ENCODE peak calls at places on chromosomes 7 and 10, in six cellular contexts. One of them, this sample, is unnamed.

GRCh38 chr7:100483728-100484635 is at the start of gene NYAP1:
- DNase-seq in activated CD4-positive, alpha-beta T cell treated with anti-CD3 and anti-CD28 coated beads, Interleukin-2, amount 50 U/mL, for 48 hours: peak
- DNase-seq in pancreas: peak
- DNase-seq in stomach: peak
- DNase-seq in endothelial cell of umbilical vein: peak
- DNase-seq in natural killer cell: no peak
- DNase-seq in this sample: no peak

GRCh38 chr10:76302936-76303656 is 871.7 kb downstream of the LRMDA start:
- DNase-seq in activated CD4-positive, alpha-beta T cell treated with anti-CD3 and anti-CD28 coated beads, Interleukin-2, amount 50 U/mL, for 48 hours: no peak
- DNase-seq in pancreas: no peak
- DNase-seq in stomach: no peak
- DNase-seq in endothelial cell of umbilical vein: peak
- DNase-seq in natural killer cell: no peak
- DNase-seq in this sample: no peak

GRCh38 chr10:71971311-71971731 is 7.1 kb downstream of the CHST3 start:
- DNase-seq in activated CD4-positive, alpha-beta T cell treated with anti-CD3 and anti-CD28 coated beads, Interleukin-2, amount 50 U/mL, for 48 hours: no peak
- DNase-seq in pancreas: no peak
- DNase-seq in stomach: no peak
- DNase-seq in endothelial cell of umbilical vein: no peak
- DNase-seq in natural killer cell: no peak
- DNase-seq in this sample: no peak

GRCh38 chr7:81676813-81677212 is 93.0 kb downstream of the HGF start:
- DNase-seq in activated CD4-positive, alpha-beta T cell treated with anti-CD3 and anti-CD28 coated beads, Interleukin-2, amount 50 U/mL, for 48 hours: no peak
- DNase-seq in pancreas: no peak
- DNase-seq in stomach: no peak
- DNase-seq in endothelial cell of umbilical vein: no peak
- DNase-seq in natural killer cell: no peak
- DNase-seq in this sample: no peak

GRCh38 chr10:67045404-67045803 is 119.6 kb downstream of the LRRTM3 start:
- DNase-seq in activated CD4-positive, alpha-beta T cell treated with anti-CD3 and anti-CD28 coated beads, Interleukin-2, amount 50 U/mL, for 48 hours: no peak
- DNase-seq in pancreas: peak
- DNase-seq in stomach: no peak
- DNase-seq in endothelial cell of umbilical vein: no peak
- DNase-seq in natural killer cell: no peak
- DNase-seq in this sample: no peak

GRCh38 chr10:49602380-49603023 is 7.6 kb upstream of the SLC18A3 start:
- DNase-seq in activated CD4-positive, alpha-beta T cell treated with anti-CD3 and anti-CD28 coated beads, Interleukin-2, amount 50 U/mL, for 48 hours: no peak
- DNase-seq in pancreas: no peak
- DNase-seq in stomach: no peak
- DNase-seq in endothelial cell of umbilical vein: no peak
- DNase-seq in natural killer cell: no peak
- DNase-seq in this sample: no peak

GRCh38 chr10:79090134-79090803 is 21.5 kb downstream of the ZMIZ1 start:
- DNase-seq in activated CD4-positive, alpha-beta T cell treated with anti-CD3 and anti-CD28 coated beads, Interleukin-2, amount 50 U/mL, for 48 hours: no peak
- DNase-seq in pancreas: no peak
- DNase-seq in stomach: no peak
- DNase-seq in endothelial cell of umbilical vein: peak
- DNase-seq in natural killer cell: no peak
- DNase-seq in this sample: no peak

GRCh38 chr7:2720024-2720423 is 32.0 kb downstream of the AMZ1 start:
- DNase-seq in activated CD4-positive, alpha-beta T cell treated with anti-CD3 and anti-CD28 coated beads, Interleukin-2, amount 50 U/mL, for 48 hours: peak
- DNase-seq in pancreas: no peak
- DNase-seq in stomach: no peak
- DNase-seq in endothelial cell of umbilical vein: no peak
- DNase-seq in natural killer cell: no peak
- DNase-seq in this sample: no peak

GRCh38 chr10:70132098-70133029 is at the start of gene AIFM2:
- DNase-seq in activated CD4-positive, alpha-beta T cell treated with anti-CD3 and anti-CD28 coated beads, Interleukin-2, amount 50 U/mL, for 48 hours: peak
- DNase-seq in pancreas: peak
- DNase-seq in stomach: peak
- DNase-seq in endothelial cell of umbilical vein: peak
- DNase-seq in natural killer cell: peak
- DNase-seq in this sample: peak

GRCh38 chr7:23261843-23262452 is 15.4 kb downstream of the GPNMB start:
- DNase-seq in activated CD4-positive, alpha-beta T cell treated with anti-CD3 and anti-CD28 coated beads, Interleukin-2, amount 50 U/mL, for 48 hours: peak
- DNase-seq in pancreas: peak
- DNase-seq in stomach: peak
- DNase-seq in endothelial cell of umbilical vein: peak
- DNase-seq in natural killer cell: no peak
- DNase-seq in this sample: no peak

GRCh38 chr10:11176746-11177145 is 159.1 kb downstream of the CELF2 start:
- DNase-seq in activated CD4-positive, alpha-beta T cell treated with anti-CD3 and anti-CD28 coated beads, Interleukin-2, amount 50 U/mL, for 48 hours: peak
- DNase-seq in pancreas: no peak
- DNase-seq in stomach: no peak
- DNase-seq in endothelial cell of umbilical vein: no peak
- DNase-seq in natural killer cell: no peak
- DNase-seq in this sample: no peak

GRCh38 chr10:95987685-95988426 is 55.5 kb upstream of the CCNJ start:
- DNase-seq in activated CD4-positive, alpha-beta T cell treated with anti-CD3 and anti-CD28 coated beads, Interleukin-2, amount 50 U/mL, for 48 hours: no peak
- DNase-seq in pancreas: no peak
- DNase-seq in stomach: no peak
- DNase-seq in endothelial cell of umbilical vein: no peak
- DNase-seq in natural killer cell: no peak
- DNase-seq in this sample: no peak

GRCh38 chr10:49001402-49001801 is 61.8 kb upstream of the LRRC18 start:
- DNase-seq in activated CD4-positive, alpha-beta T cell treated with anti-CD3 and anti-CD28 coated beads, Interleukin-2, amount 50 U/mL, for 48 hours: no peak
- DNase-seq in pancreas: no peak
- DNase-seq in stomach: no peak
- DNase-seq in endothelial cell of umbilical vein: no peak
- DNase-seq in natural killer cell: no peak
- DNase-seq in this sample: no peak

GRCh38 chr10:103839867-103840746 is 15.3 kb downstream of the SH3PXD2A start:
- DNase-seq in activated CD4-positive, alpha-beta T cell treated with anti-CD3 and anti-CD28 coated beads, Interleukin-2, amount 50 U/mL, for 48 hours: no peak
- DNase-seq in pancreas: no peak
- DNase-seq in stomach: peak
- DNase-seq in endothelial cell of umbilical vein: no peak
- DNase-seq in natural killer cell: no peak
- DNase-seq in this sample: no peak